ENCODE peak calls at places on chromosomes 4 and X, in eight cellular contexts. F is CD4-positive, CD25-positive, alpha-beta regulatory T cell; P is prostate gland; C is hepatocyte; K is SJSA1; V is neural progenitor cell; S is pancreas; N is lower lobe of right lung. L is an unnamed sample.
A peak's percentile ranks its signal among the peaks of the same experiment; 100 is the strongest.

GRCh38 chr4:173217727-173218126 is 49.1 kb downstream of the GALNT7 start:
- DNase-seq in F (no peak), P (no peak), C (no peak), K (no peak), V (no peak), S (no peak), N (no peak), L (no peak)

GRCh38 chr4:14143892-14144291 is 516.4 kb upstream of the BOD1L1 start:
- DNase-seq in F (no peak), P (no peak), C (no peak), K (no peak), V (no peak), S (no peak), N (no peak), L (no peak)

GRCh38 chr4:69054578-69055200 is 41.6 kb upstream of the UGT2B7 start:
- DNase-seq in F (no peak), P (no peak), C (peak; percentile 35), K (no peak), V (no peak), S (no peak), N (no peak), L (peak; percentile 82)

GRCh38 chrX:80808854-80809493 is 703 bp downstream of the BRWD3 start:
- DNase-seq in F (peak; percentile 31), P (peak; percentile 11), C (peak; percentile 30), K (no peak), V (peak; percentile 23), S (peak; percentile 13), N (no peak), L (peak; percentile 10)

GRCh38 chr4:110020681-110021443 is 108.2 kb downstream of the EGF start:
- DNase-seq in F (no peak), P (no peak), C (no peak), K (no peak), V (no peak), S (no peak), N (no peak), L (no peak)

GRCh38 chrX:138763761-138764160 is 52.2 kb upstream of the FGF13 start:
- DNase-seq in F (no peak), P (peak; percentile 15), C (no peak), K (no peak), V (no peak), S (no peak), N (no peak), L (no peak)

GRCh38 chr4:164012396-164013027 is 518.0 kb downstream of the TMA16 start:
- DNase-seq in F (no peak), P (no peak), C (peak; percentile 59), K (no peak), V (peak; percentile 76), S (no peak), N (no peak), L (no peak)

GRCh38 chr4:152118108-152118507 is 357.3 kb upstream of the GATB start:
- DNase-seq in F (no peak), P (no peak), C (no peak), K (no peak), V (no peak), S (no peak), N (no peak), L (no peak)

GRCh38 chrX:20362268-20363002 is 95.7 kb upstream of the RPS6KA3 start:
- DNase-seq in F (no peak), P (no peak), C (peak; percentile 63), K (no peak), V (peak; percentile 1), S (peak; percentile 57), N (no peak), L (peak; percentile 68)

GRCh38 chr4:2689825-2690700 is 66.1 kb downstream of the TNIP2 start:
- DNase-seq in F (no peak), P (no peak), C (no peak), K (peak; percentile 76), V (no peak), S (no peak), N (no peak), L (no peak)

DNA sequence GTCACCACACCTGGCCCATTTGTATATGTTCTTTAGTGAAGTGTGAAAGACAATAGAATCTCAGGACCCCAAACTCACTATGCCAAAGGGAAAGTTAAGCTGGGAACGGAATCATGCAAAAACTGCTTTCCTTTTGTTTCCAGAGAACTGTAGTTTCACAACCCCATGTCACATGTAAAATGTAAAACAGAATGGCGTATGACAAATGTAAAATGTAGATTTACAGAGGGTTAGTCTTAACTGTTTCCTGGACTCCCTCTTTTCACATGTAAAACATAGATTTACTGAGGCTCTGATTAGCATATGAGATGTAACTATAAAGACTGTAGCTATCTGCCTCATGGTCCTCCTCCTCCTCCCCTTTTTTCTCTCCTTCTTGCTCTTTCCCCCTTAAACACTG is 66.3 kb downstream of the ABLIM2 start:
- DNase-seq in F (no peak), P (no peak), C (no peak), K (no peak), V (no peak), S (no peak), N (no peak), L (no peak)
- H3K27me3 ChIP-seq in F (no peaks in the 10 kb centered on the region), P (no peaks in the 10 kb centered on the region), C (no peaks in the 10 kb centered on the region), K (no peaks in the 10 kb centered on the region), V (no peaks in the 10 kb centered on the region), S (no peaks in the 10 kb centered on the region), N (no peaks in the 10 kb centered on the region), L (no peaks in the 10 kb centered on the region)

DNA sequence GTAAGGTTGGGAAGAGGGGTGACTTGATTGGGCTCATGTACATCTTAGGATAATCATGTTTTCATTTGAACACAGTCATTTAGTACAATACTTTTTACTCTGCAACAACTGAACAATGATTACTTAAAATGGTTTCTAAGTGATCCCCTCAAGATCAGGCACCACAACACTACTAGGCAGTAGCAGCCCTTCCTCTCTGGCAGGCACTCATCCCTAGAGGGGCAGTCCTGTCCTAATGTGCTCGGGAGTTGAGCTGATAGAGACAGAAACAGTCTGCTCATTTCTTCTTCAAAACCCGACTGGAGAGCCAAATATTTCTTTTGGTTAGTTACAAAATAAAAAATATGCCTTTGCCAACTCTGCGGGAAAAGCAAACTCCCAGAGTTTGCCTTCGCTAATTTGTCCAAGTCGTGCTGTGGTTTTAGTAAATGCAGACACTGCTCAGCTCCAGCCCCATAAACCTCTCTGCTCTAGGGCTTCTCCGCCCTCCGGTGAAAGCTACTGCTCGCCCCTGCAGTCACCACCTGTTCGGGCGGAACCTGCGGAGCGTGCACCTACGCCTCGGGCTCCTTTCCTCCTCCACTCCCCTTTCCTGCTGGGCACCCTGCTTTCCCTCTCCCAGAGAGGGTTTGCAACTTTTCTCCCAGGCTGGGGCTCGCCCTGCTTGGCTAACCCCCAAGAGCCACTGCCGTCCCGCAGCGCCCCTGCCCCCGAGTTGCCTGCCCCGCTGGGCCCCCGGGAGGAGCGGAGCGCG is 524 bp upstream of the NPNT start:
- DNase-seq in F (no peak), P (peak; percentile 48), C (peak; percentile 63), K (no peak), V (peak; percentile 47), S (peak; percentile 51), N (peak; percentile 74), L (peak; percentile 33)
- H3K4me3 ChIP-seq in F (no peak overlapping the region), P (peak overlapping the region; percentile 51), C (peak overlapping the region; percentile 95), K (no peak overlapping the region), V (peak overlapping the region; percentile 72), S (peak overlapping the region; percentile 75), N (peak overlapping the region; percentile 73), L (peak overlapping the region; percentile 57)

DNA sequence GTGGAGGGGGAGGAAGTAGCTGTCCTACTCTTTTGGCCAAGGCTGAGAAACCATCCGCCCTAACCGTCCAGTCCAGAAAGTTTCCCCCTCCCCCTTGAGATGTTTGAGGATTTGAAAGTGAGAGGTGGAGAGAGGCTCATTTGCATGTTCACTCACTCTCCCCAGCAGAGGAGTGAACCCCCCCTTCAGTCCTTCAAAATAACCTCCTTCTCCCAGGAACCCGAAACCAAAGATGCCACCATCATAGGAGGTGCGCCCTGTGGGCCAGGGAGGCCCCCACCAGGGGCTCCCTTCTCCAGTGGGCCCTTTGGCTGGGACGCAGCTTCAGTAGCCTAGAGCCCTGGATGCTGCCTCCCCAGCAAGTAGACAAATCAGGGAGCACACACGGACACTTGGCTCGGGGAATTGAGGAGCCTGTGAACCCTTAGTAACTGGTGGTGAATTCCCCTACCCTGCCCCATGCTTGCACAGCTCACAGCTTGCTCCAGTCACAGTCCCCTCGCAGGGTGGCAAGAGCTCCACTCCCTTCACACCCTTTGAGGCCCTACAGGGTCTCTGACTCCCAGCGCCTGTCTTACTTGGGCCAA is 25.6 kb downstream of the ELF4 start:
- DNase-seq in F (no peak), P (no peak), C (no peak), K (no peak), V (no peak), S (no peak), N (no peak), L (no peak)
- H3K4me1 ChIP-seq in F (peaks cover 88% of the 10 kb centered on the region), P (no peaks in the 10 kb centered on the region), C (peaks cover 4% of the 10 kb centered on the region), K (peaks cover 73% of the 10 kb centered on the region), V (no peaks in the 10 kb centered on the region), S (no peaks in the 10 kb centered on the region), N (peaks cover 49% of the 10 kb centered on the region), L (no peaks in the 10 kb centered on the region)

GRCh38 chr4:154492288-154492687 is 689 bp upstream of the DCHS2 start:
- DNase-seq in F (no peak), P (no peak), C (no peak), K (no peak), V (peak; percentile 20), S (no peak), N (no peak), L (no peak)

GRCh38 chr4:154490261-154490588 is 1.4 kb downstream of the DCHS2 start:
- DNase-seq in F (no peak), P (no peak), C (peak; percentile 8), K (no peak), V (peak; percentile 46), S (no peak), N (no peak), L (no peak)

GRCh38 chr4:154491731-154492249 is at the start of gene DCHS2:
- DNase-seq in F (no peak), P (no peak), C (peak; percentile 82), K (no peak), V (peak; percentile 74), S (no peak), N (no peak), L (peak; percentile 53)

GRCh38 chr4:154490589-154491340 is 834 bp downstream of the DCHS2 start:
- DNase-seq in F (no peak), P (no peak), C (peak; percentile 49), K (no peak), V (peak; percentile 57), S (no peak), N (no peak), L (peak; percentile 23)

GRCh38 chr4:154491341-154491679 is 289 bp downstream of the DCHS2 start:
- DNase-seq in F (no peak), P (no peak), C (no peak), K (no peak), V (peak; percentile 73), S (no peak), N (no peak), L (peak; percentile 19)
- H3K27me3 ChIP-seq in F (peaks cover 20% of the 10 kb centered on the region), P (peaks cover 3% of the 10 kb centered on the region), C (peaks cover 89% of the 10 kb centered on the region), K (peaks cover 18% of the 10 kb centered on the region), V (peaks cover 86% of the 10 kb centered on the region), S (no peaks in the 10 kb centered on the region), N (peaks cover 64% of the 10 kb centered on the region), L (peaks cover 81% of the 10 kb centered on the region)

GRCh38 chrX:48695524-48695875 is 1.0 kb upstream of the SUV39H1 start:
- DNase-seq in F (no peak), P (no peak), C (no peak), K (no peak), V (no peak), S (no peak), N (no peak), L (no peak)
- H3K4me3 ChIP-seq in F (peak overlapping the region; percentile 73), P (no peak overlapping the region), C (peak overlapping the region; percentile 24), K (peak overlapping the region; percentile 77), V (peak overlapping the region; percentile 80), S (no peak overlapping the region), N (peak overlapping the region; percentile 59), L (peak overlapping the region; percentile 67)

DNA sequence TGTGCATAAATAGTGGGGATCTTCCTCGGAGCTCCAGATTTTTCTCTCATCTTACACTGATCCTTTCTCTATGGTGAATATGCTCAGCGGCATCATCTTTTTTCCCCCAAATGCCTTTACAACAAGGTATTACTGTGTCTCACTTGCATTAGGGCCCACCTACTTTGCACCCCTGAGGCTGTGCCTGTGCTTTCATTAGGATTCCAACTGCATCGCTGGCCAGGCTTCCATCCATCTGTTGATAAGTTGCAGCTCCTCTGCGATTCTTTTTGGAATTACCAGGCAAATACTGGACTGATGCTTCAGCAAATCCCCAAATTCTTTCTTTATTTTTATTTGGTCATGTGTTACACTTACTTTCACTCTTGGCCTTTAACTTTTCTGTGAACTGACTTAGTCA is 77.3 kb downstream of the AFF2 start:
- DNase-seq in F (no peak), P (no peak), C (no peak), K (no peak), V (no peak), S (no peak), N (no peak), L (no peak)
- H3K4me1 ChIP-seq in F (no peaks in the 10 kb centered on the region), P (no peaks in the 10 kb centered on the region), C (no peaks in the 10 kb centered on the region), K (no peaks in the 10 kb centered on the region), V (no peaks in the 10 kb centered on the region), S (no peaks in the 10 kb centered on the region), N (no peaks in the 10 kb centered on the region), L (no peaks in the 10 kb centered on the region)